ENCODE peak calls at places on chromosome 2, in five cellular contexts. I, D, X, O and N are unnamed samples. For H3K4me1 and H3K27me3, the result is how much of the 10 kb centered on the place peaks cover.

GRCh38 chr2:118242216-118242615 is 153.9 kb downstream of the INSIG2 start:
- DNase-seq in I (no peak), D (no peak), X (peak), O (no peak), N (no peak)

GRCh38 chr2:80256396-80257167 is 48.0 kb downstream of the LRRTM1 start:
- DNase-seq in I (no peak), D (no peak), X (no peak), O (no peak), N (no peak)

GRCh38 chr2:58984731-58985130 is 743.6 kb upstream of the FANCL start:
- DNase-seq in I (no peak), D (no peak), X (no peak), O (no peak), N (no peak)

GRCh38 chr2:25322313-25322712 is 19.4 kb downstream of the DNMT3A start:
- DNase-seq in I (no peak), D (no peak), X (no peak), O (no peak), N (no peak)

GRCh38 chr2:39386064-39386463 is 51.0 kb downstream of the MAP4K3 start:
- DNase-seq in I (no peak), D (no peak), X (no peak), O (no peak), N (no peak)

GRCh38 chr2:46117379-46117778 is 179.8 kb upstream of the EPAS1 start:
- DNase-seq in I (no peak), D (no peak), X (peak), O (no peak), N (no peak)

GRCh38 chr2:183946193-183946592 is 652.1 kb upstream of the ZNF804A start:
- DNase-seq in I (no peak), D (no peak), X (no peak), O (no peak), N (no peak)

GRCh38 chr2:156765043-156765442 is 328.9 kb downstream of the GPD2 start:
- DNase-seq in I (no peak), D (no peak), X (no peak), O (no peak), N (no peak)

GRCh38 chr2:71461304-71461671 is 7.9 kb downstream of the DYSF start:
- DNase-seq in I (peak), D (no peak), X (no peak), O (no peak), N (no peak)

GRCh38 chr2:156765450-156765849 is 329.3 kb downstream of the GPD2 start:
- DNase-seq in I (no peak), D (no peak), X (no peak), O (no peak), N (no peak)

GRCh38 chr2:6977095-6977777 is 60.0 kb downstream of the RNF144A start:
- DNase-seq in I (no peak), D (peak), X (no peak), O (no peak), N (no peak)

DNA sequence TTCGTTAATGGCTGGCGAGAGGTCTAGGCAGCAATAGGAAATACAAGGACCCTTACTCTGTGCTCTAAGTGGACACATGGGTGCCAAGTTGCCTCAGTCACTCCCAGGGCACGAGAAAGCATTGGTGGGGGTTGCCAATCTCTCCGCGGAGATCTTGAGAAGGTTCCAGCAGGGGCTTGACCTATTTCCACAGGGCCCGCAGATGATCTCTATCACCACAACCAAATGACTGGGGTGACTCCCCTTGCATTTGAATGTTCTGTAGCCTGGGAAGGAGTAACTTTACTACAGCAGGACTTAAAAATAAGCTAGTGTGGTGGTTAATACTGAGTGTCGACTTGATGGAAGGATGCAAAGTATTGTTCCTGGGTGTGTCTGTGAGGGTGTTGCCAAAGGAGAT is 8.1 kb downstream of the CDC42EP3 start:
- DNase-seq in I (no peak), D (no peak), X (no peak), O (no peak), N (no peak)
- H3K4me1 ChIP-seq in I (under half), D (under half), X (half or more), O (half or more), N (half or more)

DNA sequence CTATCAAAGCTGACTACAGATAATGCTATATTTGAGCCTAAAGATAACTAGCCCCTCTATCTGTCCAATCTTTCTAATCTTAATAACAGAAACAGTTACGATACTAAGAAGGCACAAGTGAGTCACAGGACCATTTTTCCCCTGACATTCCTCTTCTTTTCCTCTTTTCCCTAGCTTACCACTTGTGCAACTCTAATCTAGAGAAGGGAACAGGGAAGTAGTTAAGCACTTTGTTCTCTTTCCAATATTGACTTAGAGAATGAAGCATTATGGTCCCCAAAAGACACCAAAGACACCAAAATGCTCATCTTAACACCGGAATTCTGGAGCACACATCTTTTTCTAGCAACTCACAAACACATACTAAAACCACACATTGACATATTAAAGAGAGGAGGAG is 1.8 kb downstream of the PDE11A start:
- DNase-seq in I (no peak), D (no peak), X (no peak), O (no peak), N (no peak)
- H3K27me3 ChIP-seq in I (under half), D (under half), X (under half), O (under half), N (under half)

GRCh38 chr2:238865015-238865719 is 17.3 kb downstream of the TWIST2 start:
- DNase-seq in I (no peak), D (no peak), X (peak), O (peak), N (no peak)
- H3K4me1 ChIP-seq in I (half or more), D (under half), X (under half), O (under half), N (half or more)

DNA sequence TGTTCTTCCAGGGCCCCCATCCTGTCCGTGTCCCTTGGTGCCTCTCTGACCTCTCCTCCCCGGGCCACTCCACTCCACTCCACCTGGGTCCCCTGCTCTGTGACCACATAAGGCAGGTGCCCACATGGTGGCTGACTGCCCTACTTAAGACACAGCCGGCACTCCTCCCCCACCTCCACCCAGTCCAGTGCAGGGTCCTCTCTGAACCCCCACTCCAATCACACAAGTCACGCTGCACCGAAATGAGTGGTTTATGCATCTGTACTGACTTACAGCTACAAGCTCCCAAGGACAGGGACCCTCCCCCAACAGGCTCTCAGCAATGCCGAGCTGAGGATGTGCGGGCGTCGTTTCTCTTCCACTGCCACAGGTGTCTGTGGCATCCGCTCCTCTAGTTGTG is 48.4 kb downstream of the TFCP2L1 start:
- DNase-seq in I (no peak), D (no peak), X (no peak), O (peak), N (no peak)
- H3K27me3 ChIP-seq in I (under half), D (under half), X (under half), O (under half), N (under half)

GRCh38 chr2:8309131-8309530 is 372.7 kb upstream of the ID2 start:
- DNase-seq in I (no peak), D (no peak), X (no peak), O (no peak), N (no peak)

GRCh38 chr2:8306530-8307351 is 375.1 kb upstream of the ID2 start:
- DNase-seq in I (no peak), D (no peak), X (no peak), O (no peak), N (no peak)

GRCh38 chr2:8307779-8308178 is 374.1 kb upstream of the ID2 start:
- DNase-seq in I (no peak), D (no peak), X (no peak), O (no peak), N (no peak)

GRCh38 chr2:8303322-8303832 is 378.5 kb upstream of the ID2 start:
- DNase-seq in I (peak), D (peak), X (no peak), O (peak), N (no peak)

DNA sequence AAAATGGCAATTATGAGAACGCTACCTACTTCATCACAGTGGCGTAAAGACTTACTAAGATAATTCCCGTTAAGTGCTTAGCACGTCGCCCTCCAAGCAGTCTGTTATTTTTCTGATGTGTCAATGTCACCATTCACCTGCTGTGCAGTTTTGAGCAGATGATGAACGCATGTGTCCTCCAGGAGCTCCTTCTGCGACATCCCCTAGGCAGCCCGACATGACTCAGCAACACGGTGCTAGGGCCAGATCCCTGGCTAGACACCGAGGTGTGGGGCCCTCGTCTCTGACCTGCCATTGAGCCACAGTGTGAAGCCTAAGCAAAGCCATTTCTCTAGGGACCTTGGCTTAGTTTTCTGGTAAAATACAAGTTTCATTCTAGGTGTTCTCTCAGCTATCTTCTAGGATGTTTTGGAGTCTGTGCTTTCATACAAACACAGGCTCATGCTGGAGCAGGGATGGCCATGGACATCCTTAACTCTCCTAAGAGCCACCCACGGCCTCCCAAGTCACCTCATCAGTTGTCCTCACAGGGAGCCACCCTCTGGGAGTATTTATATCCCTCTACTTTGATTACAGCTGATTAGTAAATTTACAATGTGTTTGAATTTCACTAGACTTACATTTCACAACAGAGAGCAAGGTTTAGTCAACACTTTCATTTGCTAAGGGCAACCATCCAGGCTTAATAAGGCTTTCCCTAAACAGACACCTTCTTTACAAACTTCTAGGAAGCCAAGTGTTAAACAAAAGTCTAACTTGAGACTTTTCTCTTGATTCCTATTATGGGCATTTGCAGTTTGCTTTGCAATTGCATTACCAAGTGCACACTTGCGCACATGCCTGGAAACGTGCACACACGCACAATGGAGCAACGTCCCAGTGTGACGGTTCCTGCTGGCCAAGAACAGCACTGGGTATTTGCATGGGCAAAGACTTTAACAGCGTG is 376.8 kb upstream of the ID2 start:
- DNase-seq in I (peak), D (no peak), X (no peak), O (no peak), N (no peak)
- H3K4me1 ChIP-seq in I (half or more), D (under half), X (under half), O (under half), N (under half)

GRCh38 chr2:20001361-20001863 is 11.1 kb downstream of the MATN3 start:
- DNase-seq in I (no peak), D (no peak), X (no peak), O (no peak), N (no peak)
- H3K27me3 ChIP-seq in I (under half), D (under half), X (under half), O (under half), N (under half)

DNA sequence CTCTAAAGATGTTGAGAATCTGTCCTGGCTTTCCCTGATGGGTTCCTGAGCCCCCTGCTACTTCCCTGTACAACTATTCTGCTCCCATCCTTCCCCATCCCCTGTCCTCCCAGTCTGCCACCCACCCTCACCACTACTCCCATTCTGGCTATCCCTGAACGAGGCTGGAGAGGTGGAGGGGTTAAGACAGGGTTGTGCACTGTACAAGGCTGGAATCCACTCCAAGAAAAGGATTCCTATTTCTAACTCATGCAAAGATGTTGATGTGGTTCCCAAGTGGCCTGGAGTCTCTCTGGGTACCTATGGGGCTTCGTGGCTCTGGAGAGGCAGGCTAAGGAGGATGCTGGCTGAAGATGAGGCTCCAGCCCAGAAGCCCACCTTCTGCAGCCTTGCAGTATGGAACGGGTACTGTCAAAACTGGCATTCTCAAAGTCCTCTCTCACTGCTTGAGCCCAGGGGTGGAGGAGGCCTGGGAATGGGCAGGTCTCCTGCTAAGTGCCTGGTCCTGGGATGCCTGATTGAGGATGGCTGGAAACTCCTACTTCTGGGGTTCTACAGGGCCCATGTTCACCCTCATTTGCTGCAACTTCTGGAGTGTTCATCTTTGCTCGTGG is 1.3 kb upstream of the FEV start:
- DNase-seq in I (no peak), D (no peak), X (no peak), O (no peak), N (no peak)
- H3K4me1 ChIP-seq in I (under half), D (under half), X (under half), O (under half), N (under half)